ENCODE peak calls at places on chromosomes 12 and 14, in seven cellular contexts. I is CD4-positive, alpha-beta T cell; V is AG10803; U is CD8-positive, alpha-beta T cell; Z is ELR; H is effector CD4-positive, alpha-beta T cell; S is choroid plexus epithelial cell. O is an unnamed sample.

GRCh38 chr14:31788340-31788739 is 227.1 kb downstream of the NUBPL start:
- DNase-seq in V (no peak), Z (no peak), I (no peak), S (peak; percentile 14), H (no peak), U (no peak), O (no peak)

GRCh38 chr14:94001501-94002396 is 4.6 kb downstream of the CCDC197 start:
- DNase-seq in Z (peak; percentile 83), U (peak; percentile 29), V (peak; percentile 68), S (peak; percentile 75), I (peak; percentile 38), H (peak; percentile 48), O (peak; percentile 77)

GRCh38 chr12:1162083-1162760 is 171.2 kb downstream of the ERC1 start:
- DNase-seq in I (no peak), H (no peak), U (no peak), V (no peak), S (no peak), Z (no peak), O (no peak)

GRCh38 chr14:64953310-64953654 is 10.7 kb upstream of the GPX2 start:
- DNase-seq in Z (no peak), V (no peak), I (no peak), U (no peak), S (no peak), H (no peak), O (no peak)

GRCh38 chr14:105473677-105474477 is 744 bp upstream of the CRIP2 start:
- DNase-seq in I (peak; percentile 74), Z (peak; percentile 83), U (peak; percentile 76), H (peak; percentile 74), V (peak; percentile 74), S (peak; percentile 85), O (peak; percentile 94)

GRCh38 chr12:94290353-94290752 is 142.0 kb downstream of the PLXNC1 start:
- DNase-seq in I (no peak), U (no peak), V (no peak), S (no peak), Z (no peak), H (no peak), O (no peak)

GRCh38 chr12:78060186-78060585 is 229.5 kb downstream of the NAV3 start:
- DNase-seq in Z (peak; percentile 78), I (no peak), H (no peak), U (no peak), V (peak; percentile 41), S (peak; percentile 93), O (peak; percentile 32)

GRCh38 chr12:113980537-113981337 is 14.6 kb upstream of the RBM19 start:
- DNase-seq in Z (peak; percentile 74), U (no peak), S (peak; percentile 85), V (peak; percentile 78), H (no peak), I (no peak), O (peak; percentile 78)

GRCh38 chr12:109932878-109933503 is 32.9 kb downstream of the TCHP start:
- DNase-seq in H (no peak), V (peak; percentile 20), U (no peak), S (no peak), I (no peak), Z (no peak), O (no peak)

GRCh38 chr12:82329508-82329907 is 28.7 kb downstream of the CCDC59 start:
- DNase-seq in Z (no peak), S (peak; percentile 3), I (no peak), V (no peak), U (no peak), H (no peak), O (no peak)

GRCh38 chr12:12891646-12892355 is 439 bp downstream of the GPRC5A start:
- DNase-seq in V (no peak), U (no peak), Z (peak; percentile 47), I (no peak), S (no peak), H (no peak), O (no peak)